ENCODE peak calls at places on chromosomes 5 and 9, in nine cellular contexts. G, D, L, U, K, I, E, R and H are unnamed samples. For H3K36me3, the result is how much of the 10 kb centered on the place peaks cover.

GRCh38 chr9:114348906-114349482 is 19.3 kb downstream of the ORM2 start:
- DNase-seq in D (peak), K (peak), E (peak), G (peak), R (peak), L (peak), I (peak), U (peak), H (peak)

GRCh38 chr5:54835642-54836041 is 149.8 kb downstream of the ESM1 start:
- DNase-seq in G (no peak), U (peak), L (no peak), D (no peak), R (peak), K (peak), I (no peak), E (no peak), H (no peak)

GRCh38 chr9:109969559-109970237 is 189.7 kb downstream of the PALM2AKAP2 start:
- DNase-seq in D (no peak), U (peak), G (no peak), K (no peak), R (no peak), E (peak), I (no peak), L (no peak), H (no peak)

GRCh38 chr9:125513634-125514413 is 193.2 kb downstream of the MAPKAP1 start:
- DNase-seq in R (peak), E (no peak), G (peak), U (peak), K (peak), L (no peak), D (peak), I (no peak), H (no peak)

GRCh38 chr5:54646285-54647101 is 128.9 kb downstream of the SNX18 start:
- DNase-seq in D (peak), E (peak), L (peak), U (peak), K (peak), I (no peak), R (peak), G (peak), H (no peak)

GRCh38 chr9:98248737-98249474 is 6.5 kb downstream of the TBC1D2 start:
- DNase-seq in L (peak), D (peak), G (peak), I (peak), K (peak), U (peak), E (peak), R (peak), H (no peak)

GRCh38 chr9:101172671-101173070 is 144.1 kb downstream of the PLPPR1 start:
- DNase-seq in K (no peak), L (no peak), U (no peak), I (no peak), G (no peak), R (no peak), E (no peak), D (no peak), H (no peak)

GRCh38 chr5:178785999-178786398 is 55.5 kb upstream of the ZNF354A start:
- DNase-seq in R (no peak), I (peak), D (no peak), L (no peak), G (no peak), U (no peak), K (peak), E (no peak), H (no peak)

GRCh38 chr5:91126448-91126847 is 256.7 kb downstream of the ARRDC3 start:
- DNase-seq in D (no peak), L (no peak), G (no peak), I (no peak), R (peak), U (peak), E (no peak), K (peak), H (no peak)

GRCh38 chr9:81613002-81613750 is 76.2 kb downstream of the TLE1 start:
- DNase-seq in L (no peak), E (no peak), R (peak), D (peak), G (peak), K (no peak), I (no peak), U (peak), H (no peak)

GRCh38 chr5:57386958-57387357 is 95.7 kb downstream of the ACTBL2 start:
- DNase-seq in U (peak), L (no peak), D (no peak), G (no peak), E (no peak), I (no peak), K (no peak), R (peak), H (no peak)

GRCh38 chr9:109941771-109942170 is 161.8 kb downstream of the PALM2AKAP2 start:
- DNase-seq in K (no peak), D (no peak), E (no peak), I (no peak), G (no peak), U (no peak), L (no peak), R (no peak), H (no peak)

GRCh38 chr5:31157719-31158118 is 35.8 kb upstream of the CDH6 start:
- DNase-seq in G (no peak), K (no peak), E (no peak), L (no peak), R (no peak), D (no peak), I (no peak), U (peak), H (no peak)

GRCh38 chr5:40680741-40681350 is 1.1 kb downstream of the PTGER4 start:
- DNase-seq in R (peak), G (no peak), U (no peak), D (peak), L (peak), K (no peak), E (peak), I (no peak), H (peak)

GRCh38 chr5:160045004-160045403 is 36.1 kb downstream of the TTC1 start:
- DNase-seq in D (no peak), K (no peak), I (no peak), G (no peak), E (no peak), L (no peak), R (peak), U (no peak), H (no peak)

GRCh38 chr5:56139978-56140562 is 93.1 kb downstream of the ANKRD55 start:
- DNase-seq in I (no peak), R (no peak), D (no peak), K (no peak), E (no peak), L (no peak), G (no peak), U (no peak), H (no peak)

GRCh38 chr9:8074645-8075044 is 275.1 kb upstream of the DMAC1 start:
- DNase-seq in R (no peak), K (no peak), E (no peak), L (no peak), D (no peak), I (no peak), U (no peak), G (no peak), H (no peak)

GRCh38 chr9:6106576-6107339 is 91.3 kb upstream of the RANBP6 start:
- DNase-seq in I (peak), L (peak), D (no peak), E (no peak), R (peak), G (peak), U (peak), K (peak), H (peak)

GRCh38 chr5:35246928-35247644 is 16.8 kb upstream of the PRLR start:
- DNase-seq in I (no peak), D (no peak), R (peak), U (no peak), G (no peak), L (no peak), K (peak), E (no peak), H (no peak)

GRCh38 chr5:175336781-175337180 is 107.2 kb downstream of the DRD1 start:
- DNase-seq in L (no peak), R (no peak), K (no peak), E (no peak), U (no peak), G (no peak), I (no peak), D (no peak), H (no peak)

GRCh38 chr5:112691758-112692157 is 45.9 kb upstream of the APC start:
- DNase-seq in I (peak), K (peak), D (no peak), E (no peak), L (no peak), G (no peak), R (peak), U (peak), H (peak)

GRCh38 chr5:157994906-157995519 is 136.1 kb upstream of the CLINT1 start:
- DNase-seq in G (peak), I (peak), K (peak), E (peak), D (peak), U (peak), R (peak), L (peak), H (peak)

GRCh38 chr9:72352911-72353388 is 12.1 kb downstream of the ZFAND5 start:
- DNase-seq in I (no peak), K (no peak), D (no peak), R (no peak), E (no peak), G (no peak), L (no peak), U (peak), H (no peak)

GRCh38 chr5:50794812-50795211 is 128.4 kb downstream of the PARP8 start:
- DNase-seq in K (no peak), I (no peak), L (no peak), D (no peak), G (no peak), E (no peak), R (no peak), U (no peak), H (no peak)

GRCh38 chr5:42360061-42360460 is 63.2 kb upstream of the GHR start:
- DNase-seq in I (no peak), K (peak), D (no peak), E (no peak), G (no peak), L (no peak), U (peak), R (peak), H (no peak)

GRCh38 chr5:5380298-5380697 is 42.2 kb upstream of the ICE1 start:
- DNase-seq in I (no peak), E (no peak), L (no peak), G (no peak), K (no peak), D (no peak), U (no peak), R (no peak), H (no peak)

GRCh38 chr5:34563951-34564705 is 92.0 kb upstream of the RAI14 start:
- DNase-seq in L (peak), I (no peak), E (peak), D (no peak), R (peak), K (peak), G (peak), U (peak), H (peak)

GRCh38 chr9:38281917-38282316 is 110.6 kb upstream of the ALDH1B1 start:
- DNase-seq in R (no peak), L (no peak), U (no peak), K (no peak), E (no peak), I (no peak), G (no peak), D (no peak), H (no peak)

GRCh38 chr9:76567086-76567485 is 108.1 kb downstream of the GCNT1 start:
- DNase-seq in E (no peak), G (no peak), R (no peak), I (no peak), U (no peak), L (no peak), K (no peak), D (no peak), H (no peak)

GRCh38 chr5:135186662-135187522 is 152.9 kb upstream of the PITX1 start:
- DNase-seq in L (no peak), G (no peak), I (peak), K (peak), E (no peak), U (peak), D (no peak), R (no peak), H (no peak)

GRCh38 chr9:131496844-131497425 is 5.8 kb upstream of the POMT1 start:
- DNase-seq in D (no peak), U (no peak), E (no peak), G (no peak), I (no peak), L (no peak), K (no peak), R (no peak), H (no peak)

GRCh38 chr9:6113312-6113711 is 97.9 kb upstream of the RANBP6 start:
- DNase-seq in L (no peak), K (no peak), I (no peak), G (no peak), E (no peak), U (no peak), R (no peak), D (no peak), H (no peak)

GRCh38 chr5:177310757-177311173 is 933 bp downstream of the MXD3 start:
- DNase-seq in U (peak), D (peak), G (peak), R (no peak), E (peak), K (peak), I (peak), L (no peak), H (no peak)

GRCh38 chr5:177308740-177309139 is 3.0 kb downstream of the MXD3 start:
- DNase-seq in K (no peak), U (no peak), R (no peak), E (no peak), I (no peak), L (no peak), G (peak), D (no peak), H (no peak)

GRCh38 chr5:177311361-177311722 is 356 bp downstream of the MXD3 start:
- DNase-seq in L (no peak), D (no peak), K (peak), U (no peak), R (no peak), E (no peak), G (peak), I (no peak), H (no peak)

GRCh38 chr5:177309351-177310191 is 2.1 kb downstream of the MXD3 start:
- DNase-seq in K (peak), I (peak), E (peak), D (peak), G (peak), R (peak), L (no peak), U (peak), H (peak)

DNA sequence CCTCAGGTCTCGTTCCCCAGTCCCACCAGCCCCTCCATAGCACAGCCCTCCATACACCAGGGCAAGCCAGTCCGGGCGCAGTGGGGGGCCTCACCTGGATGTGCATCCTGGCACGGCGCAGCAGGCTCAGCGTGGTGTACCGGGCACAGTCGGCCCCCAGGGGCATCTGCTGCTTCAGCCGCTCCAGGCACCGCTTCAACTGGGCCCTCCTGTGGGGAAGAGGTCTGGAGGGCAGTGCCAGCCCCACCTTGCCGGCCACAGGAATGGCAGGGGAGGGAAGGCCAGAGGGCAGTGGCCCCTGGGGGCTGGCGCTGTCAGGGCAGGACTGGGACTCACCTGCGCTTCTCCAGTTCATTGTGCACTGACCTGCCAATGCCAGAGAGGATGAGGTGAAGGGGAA is 1.4 kb downstream of the MXD3 start:
- DNase-seq in U (no peak), E (peak), R (no peak), D (peak), L (no peak), G (peak), K (no peak), I (no peak), H (no peak)
- H3K4me3 ChIP-seq in U (no peak), E (no peak), R (peak), D (no peak), L (no peak), G (no peak), K (peak), I (no peak), H (no peak)

GRCh38 chr5:76402880-76403712 is at the start of gene IQGAP2:
- DNase-seq in K (peak), I (peak), R (peak), E (peak), U (peak), G (peak), L (peak), D (peak), H (peak)
- H3K27ac ChIP-seq in K (no peak), I (peak), R (no peak), E (peak), U (no peak), G (peak), L (peak), D (peak), H (peak)

GRCh38 chr9:137009217-137009616 is 12.8 kb upstream of the CLIC3 start:
- DNase-seq in R (no peak), I (no peak), E (no peak), U (no peak), L (no peak), K (no peak), D (no peak), G (no peak), H (no peak)

GRCh38 chr9:137009938-137010732 is 13.8 kb upstream of the CLIC3 start:
- DNase-seq in I (peak), K (no peak), G (no peak), D (no peak), E (no peak), L (no peak), R (no peak), U (no peak), H (no peak)

GRCh38 chr9:137012694-137013570 is 15.1 kb downstream of the ABCA2 start:
- DNase-seq in I (peak), D (no peak), U (no peak), E (no peak), R (no peak), K (no peak), L (no peak), G (no peak), H (no peak)

GRCh38 chr9:137011907-137012675 is 15.7 kb upstream of the CLIC3 start:
- DNase-seq in I (no peak), R (no peak), D (no peak), L (no peak), G (no peak), E (no peak), K (no peak), U (no peak), H (no peak)

GRCh38 chr9:137011130-137011529 is 14.8 kb upstream of the CLIC3 start:
- DNase-seq in G (no peak), K (no peak), U (no peak), R (no peak), E (no peak), I (no peak), D (no peak), L (no peak), H (no peak)
- H3K36me3 ChIP-seq in G (half or more), K (under half), U (under half), R (under half), E (under half), I (under half), D (under half), L (under half), H (under half)

DNA sequence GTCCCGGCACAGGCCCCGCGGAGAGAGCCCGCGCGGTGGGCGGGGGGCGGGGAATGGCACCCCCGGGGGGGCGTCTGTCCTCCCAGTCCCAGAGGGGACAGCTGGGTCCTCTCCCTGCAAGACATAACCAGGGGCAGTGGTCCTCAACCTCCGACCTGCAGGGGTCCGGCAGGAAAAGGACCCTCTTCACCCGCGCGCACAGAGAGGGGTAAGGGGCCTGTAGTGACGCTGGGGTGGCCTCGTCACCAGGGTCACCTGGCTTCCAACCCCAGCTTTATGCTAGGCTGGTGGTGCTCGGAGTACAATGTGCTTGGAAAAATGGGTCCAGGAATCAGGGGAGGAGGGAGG is 34.2 kb downstream of the LHX2 start:
- DNase-seq in D (no peak), E (no peak), G (no peak), U (no peak), R (no peak), I (no peak), K (no peak), L (no peak), H (no peak)
- H3K4me3 ChIP-seq in D (peak), E (no peak), G (peak), U (no peak), R (no peak), I (no peak), K (peak), L (peak), H (no peak)

GRCh38 chr9:112445196-112445595 is 41.4 kb upstream of the KIAA1958 start:
- DNase-seq in U (no peak), R (no peak), K (no peak), E (no peak), G (no peak), D (no peak), L (no peak), I (no peak), H (no peak)

GRCh38 chr9:112443636-112444035 is 43.0 kb upstream of the KIAA1958 start:
- DNase-seq in I (no peak), U (no peak), E (no peak), G (no peak), R (no peak), D (no peak), L (no peak), K (no peak), H (no peak)

GRCh38 chr9:112447283-112447761 is 39.3 kb upstream of the KIAA1958 start:
- DNase-seq in R (peak), U (peak), K (no peak), L (no peak), D (no peak), G (no peak), I (no peak), E (no peak), H (no peak)

GRCh38 chr9:112446518-112446917 is 40.1 kb upstream of the KIAA1958 start:
- DNase-seq in K (no peak), D (no peak), U (no peak), R (no peak), G (no peak), I (no peak), L (no peak), E (no peak), H (no peak)

DNA sequence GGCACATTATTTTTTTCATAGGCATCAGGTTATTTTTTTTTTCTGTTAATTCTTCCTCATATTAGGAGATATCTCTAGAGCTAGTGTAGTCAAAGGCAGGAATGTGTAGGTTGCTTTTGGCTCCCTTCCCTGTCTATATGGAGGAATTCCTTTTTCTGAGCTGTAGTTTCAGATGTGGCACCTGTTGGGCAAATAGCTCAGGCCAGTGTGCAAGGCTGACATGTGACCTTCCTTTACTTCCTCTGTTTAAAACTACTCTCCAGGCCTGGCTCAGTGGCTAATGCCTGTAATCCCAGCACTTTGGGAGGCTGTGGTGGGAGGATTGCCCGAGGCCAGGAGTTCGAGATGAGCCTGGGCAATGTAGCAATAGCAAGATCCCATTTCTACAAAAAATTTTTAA is 40.5 kb upstream of the KIAA1958 start:
- DNase-seq in L (no peak), D (no peak), E (no peak), K (no peak), I (no peak), U (no peak), G (no peak), R (no peak), H (no peak)
- H3K27ac ChIP-seq in L (no peak), D (peak), E (no peak), K (no peak), I (no peak), U (no peak), G (no peak), R (no peak), H (no peak)

GRCh38 chr9:134820901-134821300 is 59.7 kb upstream of the FCN2 start:
- DNase-seq in G (no peak), D (no peak), L (no peak), U (no peak), K (no peak), I (no peak), R (no peak), E (no peak), H (no peak)
- H3K36me3 ChIP-seq in G (under half), D (under half), L (under half), U (half or more), K (under half), I (under half), R (half or more), E (under half), H (half or more)

GRCh38 chr9:121703014-121703734 is 51.7 kb downstream of the DAB2IP start:
- DNase-seq in K (no peak), E (no peak), G (no peak), D (no peak), L (no peak), R (no peak), I (peak), U (no peak), H (no peak)
- H3K4me3 ChIP-seq in K (no peak), E (no peak), G (no peak), D (no peak), L (no peak), R (no peak), I (no peak), U (no peak), H (no peak)